ENCODE peak calls at places on chromosomes 5 and 9, in five cellular contexts. T is SK-N-SH, C is neural progenitor cell, R is OCI-LY7, U is GM23338. A is an unnamed sample.

GRCh38 chr5:107820339-107820880 is 149.7 kb upstream of the EFNA5 start:
- DNase-seq in R (no peak), U (no peak), C (no peak), T (no peak), A (peak)

GRCh38 chr9:29129763-29130162 is 1556.5 kb upstream of the C9orf72 start:
- DNase-seq in U (peak), T (no peak), R (peak), C (peak), A (no peak)

GRCh38 chr5:95871407-95871806 is 48.9 kb upstream of the GLRX start:
- DNase-seq in T (no peak), U (no peak), C (no peak), R (no peak), A (no peak)

GRCh38 chr9:128920381-128921058 is at the start of gene PHYHD1:
- DNase-seq in R (peak), C (no peak), U (no peak), T (no peak), A (peak)

GRCh38 chr9:130405657-130406257 is 39.0 kb upstream of the ASS1 start:
- DNase-seq in T (no peak), U (no peak), C (no peak), R (no peak), A (no peak)

GRCh38 chr9:113620377-113621161 is 157.0 kb downstream of the RGS3 start:
- DNase-seq in T (peak), U (peak), C (peak), R (no peak), A (peak)

GRCh38 chr9:95626885-95627558 is 110.3 kb upstream of the PTCH1 start:
- DNase-seq in C (no peak), R (no peak), U (no peak), T (no peak), A (peak)

GRCh38 chr5:53335115-53335514 is 145.3 kb upstream of the FST start:
- DNase-seq in U (peak), R (no peak), C (peak), T (no peak), A (peak)

GRCh38 chr9:113479150-113479761 is 15.7 kb downstream of the RGS3 start:
- DNase-seq in T (no peak), U (no peak), R (no peak), C (peak), A (no peak)

GRCh38 chr5:33938507-33938796 is 2.3 kb downstream of the RXFP3 start:
- DNase-seq in U (no peak), T (no peak), C (no peak), R (no peak), A (no peak)

GRCh38 chr5:33938881-33939280 is 2.7 kb downstream of the RXFP3 start:
- DNase-seq in C (no peak), U (no peak), T (no peak), R (no peak), A (no peak)

GRCh38 chr5:33937700-33938506 is 1.7 kb downstream of the RXFP3 start:
- DNase-seq in U (peak), R (no peak), T (no peak), C (no peak), A (no peak)

GRCh38 chr5:33941090-33941489 is 4.9 kb downstream of the RXFP3 start:
- DNase-seq in C (no peak), U (no peak), R (no peak), T (no peak), A (no peak)

DNA sequence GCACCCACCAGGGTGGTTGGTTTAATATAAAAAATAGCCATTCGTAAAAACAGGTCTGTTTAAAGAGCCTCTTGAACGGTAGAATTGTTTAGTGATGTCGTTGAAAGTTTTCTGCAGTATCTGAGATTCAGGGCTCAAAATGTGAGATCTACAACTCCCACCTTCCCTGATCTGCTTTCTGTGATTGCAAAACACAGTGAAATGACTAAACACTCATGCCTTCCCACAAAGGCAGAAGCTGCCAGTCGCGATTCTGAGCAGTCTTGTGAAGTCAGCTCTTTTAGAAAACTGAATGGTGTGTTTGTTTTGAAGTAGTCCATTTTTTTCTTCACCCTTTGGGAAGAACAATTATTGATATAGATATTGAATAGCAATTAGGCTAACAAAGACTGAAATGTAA is 3.7 kb downstream of the RXFP3 start:
- DNase-seq in T (no peak), R (no peak), C (no peak), U (no peak), A (peak)
- TF ChIP-seq EZH2phosphoT487 in T (no peak), R (no peak), C (no peak), U (no peak), A (no peak)

DNA sequence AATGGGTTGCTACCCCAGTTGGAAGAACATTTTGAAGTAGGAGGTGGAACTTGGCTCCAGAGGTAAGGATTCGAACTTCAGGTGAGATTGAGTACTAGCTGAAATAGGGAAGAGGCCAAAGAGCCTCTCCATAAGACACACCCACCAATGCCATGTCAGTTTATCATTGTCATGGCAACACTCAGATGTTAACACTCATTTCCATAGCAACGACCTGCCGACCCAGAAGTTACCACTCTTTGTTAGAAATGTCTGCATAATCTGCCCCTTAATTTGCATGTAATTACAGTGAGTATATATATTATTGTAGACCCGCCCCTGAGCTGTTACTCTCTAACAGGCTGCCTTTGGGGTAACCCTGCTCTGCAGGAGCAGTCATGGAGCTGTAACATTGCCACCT is 10.3 kb upstream of the NTRK2 start:
- DNase-seq in C (peak), R (no peak), U (peak), T (no peak), A (no peak)
- TF ChIP-seq EZH2phosphoT487 in C (no peak), R (no peak), U (no peak), T (no peak), A (no peak)

DNA sequence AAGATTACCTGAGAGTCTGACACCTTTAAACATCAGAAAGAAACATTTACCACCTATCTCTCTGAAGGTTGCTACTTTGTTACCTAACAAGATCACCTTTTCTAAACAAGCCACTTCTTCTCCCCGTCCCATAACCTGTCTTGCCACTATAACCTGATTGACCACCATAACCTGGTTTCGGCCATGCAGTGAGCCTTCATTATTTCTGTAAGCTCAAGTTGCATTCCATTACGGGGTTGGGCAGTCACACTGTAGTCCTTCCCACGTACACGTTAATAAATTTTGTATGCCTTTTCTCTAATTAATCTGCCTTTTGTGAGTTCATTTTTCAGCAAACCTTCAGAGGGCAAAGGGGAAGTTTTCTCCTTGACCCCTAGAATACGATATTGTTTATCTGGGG is 28.0 kb upstream of the CCNG1 start:
- DNase-seq in T (no peak), C (no peak), R (no peak), U (no peak), A (no peak)
- TF ChIP-seq EZH2phosphoT487 in T (no peak), C (no peak), R (no peak), U (no peak), A (no peak)

DNA sequence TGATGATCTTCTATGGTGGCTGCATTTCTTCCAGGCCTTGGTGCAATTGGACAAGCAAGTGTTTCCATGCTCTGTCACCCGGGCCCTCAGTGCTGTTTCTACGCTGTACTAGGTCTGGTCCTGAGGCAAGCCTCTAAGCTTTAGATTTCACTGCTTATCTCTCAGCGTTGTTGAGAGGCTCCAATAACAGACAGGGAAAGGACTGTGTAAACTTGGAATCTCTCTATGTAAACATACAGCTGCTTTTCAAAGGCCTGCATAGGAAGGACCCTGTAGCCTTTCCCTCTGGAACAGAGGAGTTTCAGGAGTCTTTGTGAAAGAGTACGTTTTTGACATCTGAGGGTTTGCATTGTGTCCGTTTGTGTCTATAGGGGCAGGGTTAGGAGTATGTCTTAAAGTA is 38.6 kb upstream of the NFIB start:
- DNase-seq in C (no peak), R (no peak), T (peak), U (no peak), A (no peak)
- TF ChIP-seq EZH2phosphoT487 in C (no peak), R (no peak), T (no peak), U (no peak), A (no peak)

GRCh38 chr5:79236970-79237734 is 1.2 kb downstream of the JMY start:
- DNase-seq in U (peak), T (peak), R (peak), C (peak), A (peak)
- TF ChIP-seq EZH2phosphoT487 in U (no peak), T (no peak), R (no peak), C (no peak), A (no peak)